ENCODE peak calls at places on chromosome 15, in four cellular contexts. One of them, this sample, is unnamed.

GRCh38 chr15:64013179-64014043 is 32.9 kb downstream of the DAPK2 start:
- DNase-seq in heart right ventricle: no peak
- DNase-seq in spleen: no peak
- DNase-seq in tibial artery: no peak
- DNase-seq in this sample: peak; percentile 54

GRCh38 chr15:48644827-48645557 is 517 bp downstream of the FBN1 start:
- DNase-seq in spleen: peak; percentile 78
- DNase-seq in heart right ventricle: peak; percentile 57
- DNase-seq in tibial artery: peak; percentile 55
- DNase-seq in this sample: no peak

GRCh38 chr15:92619380-92620101 is 36.0 kb downstream of the FAM174B start:
- DNase-seq in tibial artery: no peak
- DNase-seq in spleen: no peak
- DNase-seq in heart right ventricle: no peak
- DNase-seq in this sample: no peak

GRCh38 chr15:38688761-38689160 is 124.1 kb upstream of the RASGRP1 start:
- DNase-seq in tibial artery: no peak
- DNase-seq in spleen: no peak
- DNase-seq in heart right ventricle: no peak
- DNase-seq in this sample: no peak

GRCh38 chr15:81265256-81265943 is 58.5 kb downstream of the STARD5 start:
- DNase-seq in tibial artery: no peak
- DNase-seq in spleen: no peak
- DNase-seq in heart right ventricle: no peak
- DNase-seq in this sample: no peak

GRCh38 chr15:30882861-30883433 is 20.8 kb upstream of the FAN1 start:
- DNase-seq in tibial artery: no peak
- DNase-seq in heart right ventricle: no peak
- DNase-seq in spleen: no peak
- DNase-seq in this sample: no peak

GRCh38 chr15:28978661-28979060 is 92.9 kb downstream of the APBA2 start:
- DNase-seq in heart right ventricle: no peak
- DNase-seq in tibial artery: no peak
- DNase-seq in spleen: peak; percentile 44
- DNase-seq in this sample: no peak

GRCh38 chr15:31254431-31255175 is 72.0 kb upstream of the KLF13 start:
- DNase-seq in tibial artery: peak; percentile 71
- DNase-seq in heart right ventricle: no peak
- DNase-seq in spleen: peak; percentile 65
- DNase-seq in this sample: no peak

GRCh38 chr15:65333863-65334262 is 29.4 kb downstream of the RNU5B-1 start:
- DNase-seq in tibial artery: no peak
- DNase-seq in spleen: no peak
- DNase-seq in heart right ventricle: no peak
- DNase-seq in this sample: no peak

GRCh38 chr15:65331811-65332210 is 27.3 kb downstream of the RNU5B-1 start:
- DNase-seq in heart right ventricle: no peak
- DNase-seq in tibial artery: no peak
- DNase-seq in spleen: peak; percentile 27
- DNase-seq in this sample: no peak

GRCh38 chr15:65332662-65333440 is 28.4 kb downstream of the RNU5B-1 start:
- DNase-seq in heart right ventricle: no peak
- DNase-seq in spleen: peak; percentile 58
- DNase-seq in tibial artery: no peak
- DNase-seq in this sample: no peak

GRCh38 chr15:65334586-65335231 is 30.2 kb downstream of the RNU5B-1 start:
- DNase-seq in heart right ventricle: no peak
- DNase-seq in spleen: peak; percentile 44
- DNase-seq in tibial artery: no peak
- DNase-seq in this sample: no peak

DNA sequence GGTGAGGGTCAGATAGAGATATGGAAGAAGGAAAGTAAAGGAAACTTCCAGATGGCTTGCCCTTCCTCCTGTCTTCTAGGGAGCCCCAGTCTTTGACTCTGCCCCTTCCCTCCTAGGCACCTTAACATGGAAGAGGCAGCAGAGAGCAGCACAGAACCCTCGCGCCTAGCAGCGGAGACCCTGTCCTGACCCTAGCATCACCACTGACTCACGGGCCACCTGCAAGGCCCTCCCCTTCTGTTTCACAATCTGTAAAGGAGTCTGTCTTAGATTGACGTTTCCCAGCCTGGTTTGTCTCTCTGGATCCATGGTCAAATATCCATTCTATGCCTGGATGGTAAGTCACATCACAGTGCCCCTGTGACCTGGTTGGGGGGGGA is 29.0 kb downstream of the RNU5B-1 start:
- DNase-seq in tibial artery: no peak
- DNase-seq in spleen: peak; percentile 54
- DNase-seq in heart right ventricle: no peak
- DNase-seq in this sample: no peak
- H3K27ac ChIP-seq in tibial artery: no peak overlapping the region
- H3K27ac ChIP-seq in spleen: no peak overlapping the region
- H3K27ac ChIP-seq in heart right ventricle: no peak overlapping the region
- H3K27ac ChIP-seq in this sample: no peak overlapping the region

GRCh38 chr15:59616390-59616789 is 4.8 kb downstream of the GCNT3 start:
- DNase-seq in heart right ventricle: no peak
- DNase-seq in tibial artery: no peak
- DNase-seq in spleen: no peak
- DNase-seq in this sample: no peak
- TF ChIP-seq CTCF in heart right ventricle: no peak
- TF ChIP-seq CTCF in tibial artery: no peak
- TF ChIP-seq CTCF in spleen: no peak
- TF ChIP-seq CTCF in this sample: no peak

GRCh38 chr15:65869954-65870871 is 922 bp downstream of the RAB11A start:
- DNase-seq in spleen: peak; percentile 84
- DNase-seq in heart right ventricle: peak; percentile 29
- DNase-seq in tibial artery: peak; percentile 33
- DNase-seq in this sample: peak; percentile 85

GRCh38 chr15:65867244-65867643 is 2.0 kb upstream of the RAB11A start:
- DNase-seq in spleen: no peak
- DNase-seq in heart right ventricle: no peak
- DNase-seq in tibial artery: no peak
- DNase-seq in this sample: no peak

GRCh38 chr15:65870889-65871533 is 1.7 kb downstream of the RAB11A start:
- DNase-seq in spleen: no peak
- DNase-seq in heart right ventricle: no peak
- DNase-seq in tibial artery: no peak
- DNase-seq in this sample: no peak

GRCh38 chr15:65869127-65869953 is at the start of gene RAB11A:
- DNase-seq in heart right ventricle: peak; percentile 96
- DNase-seq in tibial artery: peak; percentile 94
- DNase-seq in spleen: peak; percentile 99
- DNase-seq in this sample: peak; percentile 98

GRCh38 chr15:65868546-65869126 is 655 bp upstream of the RAB11A start:
- DNase-seq in spleen: no peak
- DNase-seq in tibial artery: no peak
- DNase-seq in heart right ventricle: no peak
- DNase-seq in this sample: no peak
- H3K27ac ChIP-seq in spleen: peak overlapping the region; percentile 93
- H3K27ac ChIP-seq in tibial artery: peak overlapping the region; percentile 91
- H3K27ac ChIP-seq in heart right ventricle: peak overlapping the region; percentile 93
- H3K27ac ChIP-seq in this sample: peak overlapping the region; percentile 96

GRCh38 chr15:41078125-41078524 is 38.0 kb downstream of the INO80 start:
- DNase-seq in spleen: no peak
- DNase-seq in heart right ventricle: no peak
- DNase-seq in tibial artery: no peak
- DNase-seq in this sample: no peak
- TF ChIP-seq CTCF in spleen: no peak
- TF ChIP-seq CTCF in heart right ventricle: no peak
- TF ChIP-seq CTCF in tibial artery: no peak
- TF ChIP-seq CTCF in this sample: no peak

GRCh38 chr15:37135225-37135624 is 34.9 kb upstream of the MEIS2 start:
- DNase-seq in tibial artery: no peak
- DNase-seq in spleen: no peak
- DNase-seq in heart right ventricle: no peak
- DNase-seq in this sample: no peak
- H3K27ac ChIP-seq in tibial artery: no peak overlapping the region
- H3K27ac ChIP-seq in spleen: no peak overlapping the region
- H3K27ac ChIP-seq in heart right ventricle: no peak overlapping the region
- H3K27ac ChIP-seq in this sample: no peak overlapping the region

DNA sequence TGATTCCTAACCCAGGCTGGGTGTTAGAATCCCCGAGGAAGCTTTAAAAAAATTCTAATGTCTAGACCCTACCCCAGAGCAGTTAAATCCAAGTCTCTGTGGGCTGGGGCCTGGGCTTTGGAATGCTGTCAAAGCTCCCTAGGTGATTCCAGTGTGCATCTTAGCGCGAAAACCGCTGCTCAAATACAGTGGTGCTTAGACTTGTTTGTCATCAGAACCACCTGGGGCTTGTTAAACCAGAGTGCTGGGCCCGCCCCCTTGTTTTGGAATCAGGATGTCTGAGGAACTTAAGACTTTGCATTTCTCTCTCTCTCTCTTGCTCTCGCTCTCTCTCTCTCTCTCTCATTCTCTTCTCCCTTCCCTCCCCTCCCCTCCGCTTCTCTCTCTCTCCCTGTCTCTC is 20.7 kb downstream of the RHCG start:
- DNase-seq in tibial artery: no peak
- DNase-seq in spleen: no peak
- DNase-seq in heart right ventricle: no peak
- DNase-seq in this sample: no peak
- TF ChIP-seq CTCF in tibial artery: no peak
- TF ChIP-seq CTCF in spleen: no peak
- TF ChIP-seq CTCF in heart right ventricle: no peak
- TF ChIP-seq CTCF in this sample: no peak

GRCh38 chr15:91491131-91491950 is 362.2 kb upstream of the SLCO3A1 start:
- DNase-seq in spleen: no peak
- DNase-seq in tibial artery: no peak
- DNase-seq in heart right ventricle: no peak
- DNase-seq in this sample: no peak
- H3K27ac ChIP-seq in spleen: no peak overlapping the region
- H3K27ac ChIP-seq in tibial artery: no peak overlapping the region
- H3K27ac ChIP-seq in heart right ventricle: no peak overlapping the region
- H3K27ac ChIP-seq in this sample: no peak overlapping the region

This sample was measured in upper lobe of left lung.